ENCODE peak calls at places on chromosome 14, in nine cellular contexts. H is colonic mucosa, V is IMR-90, L is iPS DF 6.9, X is PC-3, A is cardiac muscle cell, G is neural progenitor cell, W is small intestine, I is transverse colon. S is an unnamed sample. For H3K36me3, the result is how much of the 10 kb centered on the place peaks cover.

GRCh38 chr14:73758392-73759182 is 44.4 kb upstream of the PNMA1 start:
- DNase-seq in A (peak), H (peak), I (peak), G (peak), L (peak), V (peak), X (peak), W (peak), S (peak)

GRCh38 chr14:94038921-94039629 is 12.9 kb downstream of the OTUB2 start:
- DNase-seq in H (no peak), I (no peak), G (no peak), L (no peak), A (no peak), W (no peak), V (no peak), X (no peak), S (no peak)

GRCh38 chr14:95699397-95699796 is 13.2 kb downstream of the TCL1B start:
- DNase-seq in I (no peak), A (no peak), G (no peak), W (no peak), H (no peak), L (no peak), V (no peak), X (no peak), S (no peak)

GRCh38 chr14:100192250-100192671 is 32.8 kb upstream of the DEGS2 start:
- DNase-seq in H (peak), L (no peak), G (no peak), W (no peak), A (no peak), I (peak), V (no peak), X (no peak), S (peak)

GRCh38 chr14:91956616-91957015 is 9.1 kb upstream of the FBLN5 start:
- DNase-seq in H (no peak), V (no peak), W (no peak), G (no peak), I (no peak), L (no peak), X (no peak), A (no peak), S (no peak)

GRCh38 chr14:32013083-32013482 is 64.0 kb upstream of the ARHGAP5 start:
- DNase-seq in X (no peak), W (no peak), A (peak), L (peak), I (no peak), V (no peak), G (peak), H (no peak), S (no peak)

GRCh38 chr14:31529053-31529452 is 32.2 kb upstream of the NUBPL start:
- DNase-seq in X (no peak), L (no peak), V (peak), W (no peak), G (no peak), A (no peak), I (no peak), H (no peak), S (no peak)

GRCh38 chr14:54085137-54085810 is 128.6 kb upstream of the BMP4 start:
- DNase-seq in G (no peak), H (no peak), I (no peak), A (no peak), L (no peak), V (peak), W (no peak), X (no peak), S (no peak)

GRCh38 chr14:82398313-82398712 is 864.7 kb upstream of the SEL1L start:
- DNase-seq in X (no peak), W (no peak), H (no peak), G (no peak), L (no peak), I (no peak), A (no peak), V (no peak), S (no peak)

GRCh38 chr14:61444215-61444768 is 122.9 kb downstream of the PRKCH start:
- DNase-seq in I (peak), V (no peak), H (peak), L (no peak), A (no peak), X (no peak), G (no peak), W (peak), S (no peak)

GRCh38 chr14:38124496-38124895 is 83.2 kb upstream of the SSTR1 start:
- DNase-seq in W (no peak), H (no peak), G (no peak), X (no peak), I (no peak), L (no peak), V (no peak), A (no peak), S (no peak)

GRCh38 chr14:38125484-38125912 is 82.2 kb upstream of the SSTR1 start:
- DNase-seq in X (no peak), L (no peak), H (no peak), I (no peak), W (peak), G (no peak), A (no peak), V (no peak), S (no peak)

GRCh38 chr14:38121280-38121679 is 86.4 kb upstream of the SSTR1 start:
- DNase-seq in I (no peak), G (no peak), H (no peak), L (no peak), V (no peak), A (no peak), W (no peak), X (no peak), S (no peak)

GRCh38 chr14:38120109-38120508 is 87.6 kb upstream of the SSTR1 start:
- DNase-seq in W (no peak), H (no peak), V (no peak), X (no peak), I (no peak), G (no peak), L (no peak), A (no peak), S (no peak)

DNA sequence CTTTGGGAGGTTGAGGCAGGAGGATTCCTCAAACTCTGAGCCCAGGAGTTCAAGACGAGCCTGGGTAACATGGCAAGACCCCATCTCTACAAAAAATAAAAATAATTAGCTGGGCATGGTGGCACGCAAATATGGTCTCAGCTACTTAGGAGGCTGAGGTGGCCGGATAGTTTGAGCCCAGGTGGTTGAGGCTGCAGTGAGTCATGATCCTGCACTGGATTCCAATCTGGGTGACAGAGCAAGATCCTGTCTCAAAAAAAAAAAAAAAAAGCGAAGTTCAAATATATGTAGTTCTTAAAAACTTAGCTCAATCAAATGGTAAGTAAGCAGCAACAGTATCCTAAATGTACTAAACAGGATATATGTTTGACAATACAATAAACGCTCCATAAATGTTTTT is 85.5 kb upstream of the SSTR1 start:
- DNase-seq in G (no peak), I (no peak), H (no peak), V (peak), W (no peak), X (peak), L (no peak), A (no peak), S (no peak)
- H3K36me3 ChIP-seq in G (under half), I (under half), H (under half), V (under half), W (under half), X (under half), L (under half), A (under half), S (under half)

GRCh38 chr14:102971836-102972606 is 49.6 kb downstream of the AMN start:
- DNase-seq in I (no peak), A (no peak), H (no peak), V (no peak), X (no peak), W (no peak), G (no peak), L (no peak), S (no peak)

GRCh38 chr14:102969901-102970300 is 47.4 kb downstream of the AMN start:
- DNase-seq in V (no peak), I (no peak), A (no peak), G (no peak), H (no peak), W (no peak), X (no peak), L (no peak), S (no peak)

GRCh38 chr14:102973706-102974280 is 51.3 kb downstream of the AMN start:
- DNase-seq in W (no peak), H (no peak), G (no peak), X (no peak), L (no peak), A (no peak), I (no peak), V (no peak), S (no peak)

GRCh38 chr14:102969060-102969791 is 46.8 kb downstream of the AMN start:
- DNase-seq in G (no peak), A (no peak), V (no peak), H (no peak), L (no peak), X (no peak), I (no peak), W (no peak), S (no peak)

GRCh38 chr14:102971314-102971713 is 48.9 kb downstream of the AMN start:
- DNase-seq in L (no peak), V (no peak), H (no peak), X (no peak), I (no peak), G (no peak), W (no peak), A (peak), S (no peak)
- H3K36me3 ChIP-seq in L (under half), V (half or more), H (under half), X (under half), I (half or more), G (under half), W (under half), A (half or more), S (half or more)

DNA sequence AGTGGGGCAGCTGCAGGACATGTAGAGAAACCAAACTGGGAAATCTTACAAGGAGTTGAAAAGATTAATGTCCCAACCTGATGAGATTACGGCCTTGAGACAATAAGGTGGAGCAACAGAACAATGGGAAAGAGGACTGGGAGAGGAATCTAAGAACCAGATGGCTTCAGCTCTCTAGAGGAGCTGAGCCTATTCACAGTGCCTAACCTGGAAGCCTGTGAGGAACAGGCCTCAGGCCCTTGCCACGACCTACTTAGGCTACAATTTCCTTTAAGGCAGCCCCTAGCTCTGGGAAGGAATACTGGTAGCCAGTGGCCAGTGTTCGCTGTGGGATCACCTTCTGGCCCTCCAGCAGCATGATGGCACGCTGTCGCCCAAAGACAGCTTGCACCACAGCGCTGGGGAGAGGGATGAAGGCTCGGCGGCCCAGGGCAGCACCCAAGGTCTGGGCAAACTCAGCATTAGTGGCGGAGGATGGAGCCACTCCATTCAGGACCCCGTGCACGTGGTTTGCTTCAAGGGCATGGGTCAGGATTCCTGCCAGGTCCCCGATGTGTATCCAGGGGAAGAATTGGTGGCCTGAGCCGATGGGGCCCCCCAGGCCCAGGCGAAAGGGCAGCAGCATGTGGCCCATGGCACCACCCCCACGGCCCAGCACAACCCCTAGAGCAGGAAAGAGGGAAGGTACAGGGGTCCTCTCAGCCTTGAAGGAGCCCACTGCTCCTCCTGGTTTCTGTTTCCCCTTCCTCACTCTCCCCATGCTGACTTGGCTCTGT is 2.6 kb downstream of the SDR39U1 start:
- DNase-seq in A (no peak), W (no peak), H (no peak), V (no peak), I (no peak), X (no peak), L (no peak), G (no peak), S (no peak)
- H3K36me3 ChIP-seq in A (under half), W (under half), H (under half), V (under half), I (under half), X (under half), L (under half), G (under half), S (half or more)

GRCh38 chr14:64738306-64738879 is 34.2 kb downstream of the PLEKHG3 start:
- DNase-seq in H (no peak), L (no peak), A (no peak), V (no peak), X (no peak), W (no peak), G (no peak), I (no peak), S (no peak)
- H3K36me3 ChIP-seq in H (under half), L (under half), A (under half), V (under half), X (half or more), W (under half), G (under half), I (under half), S (half or more)

GRCh38 chr14:105450864-105451720 is 23.5 kb upstream of the CRIP2 start:
- DNase-seq in A (no peak), H (no peak), L (no peak), X (no peak), W (no peak), V (no peak), I (no peak), G (no peak), S (no peak)
- H3K36me3 ChIP-seq in A (under half), H (under half), L (half or more), X (under half), W (under half), V (half or more), I (under half), G (under half), S (half or more)

DNA sequence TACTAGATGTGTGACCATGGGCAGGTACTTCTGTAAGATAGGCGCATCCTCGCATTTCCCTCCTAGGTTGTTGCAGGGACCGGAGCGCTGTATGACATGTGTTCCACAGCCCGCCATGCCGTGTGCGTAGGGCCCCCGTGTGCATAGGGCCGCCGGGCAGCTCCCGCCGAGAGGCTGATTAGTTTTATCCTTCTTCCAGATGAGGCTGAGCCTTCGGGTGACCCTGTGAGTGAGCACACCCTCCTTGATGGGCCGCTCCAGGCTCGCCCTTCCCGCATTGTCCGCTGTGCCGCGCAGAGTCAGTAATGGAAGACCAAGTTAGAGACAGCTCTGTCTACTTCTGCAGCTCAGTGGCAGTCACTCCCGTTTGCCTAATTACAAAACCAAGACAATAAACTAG is 72.9 kb upstream of the DYNC1H1 start:
- DNase-seq in L (no peak), H (peak), I (peak), X (no peak), G (no peak), A (no peak), W (no peak), V (no peak), S (no peak)
- H3K36me3 ChIP-seq in L (under half), H (under half), I (under half), X (under half), G (under half), A (under half), W (under half), V (half or more), S (half or more)

GRCh38 chr14:102949062-102949800 is 26.8 kb downstream of the AMN start:
- DNase-seq in G (no peak), I (peak), L (no peak), A (no peak), W (no peak), H (no peak), X (peak), V (peak), S (no peak)

GRCh38 chr14:102945346-102946130 is 23.1 kb downstream of the AMN start:
- DNase-seq in V (peak), G (no peak), W (no peak), X (no peak), I (no peak), H (no peak), A (no peak), L (no peak), S (no peak)

GRCh38 chr14:102948698-102949061 is 26.2 kb downstream of the AMN start:
- DNase-seq in I (no peak), A (no peak), H (no peak), G (no peak), L (no peak), X (no peak), V (no peak), W (no peak), S (no peak)

GRCh38 chr14:102949801-102950451 is 27.5 kb downstream of the AMN start:
- DNase-seq in X (peak), I (no peak), L (no peak), H (no peak), A (no peak), G (no peak), V (peak), W (no peak), S (peak)

GRCh38 chr14:102947321-102948103 is 25.0 kb downstream of the AMN start:
- DNase-seq in A (no peak), W (peak), X (no peak), I (no peak), L (no peak), G (no peak), V (no peak), H (no peak), S (no peak)
- H3K36me3 ChIP-seq in A (under half), W (under half), X (under half), I (half or more), L (under half), G (under half), V (half or more), H (under half), S (half or more)

GRCh38 chr14:70594461-70594860 is 6.0 kb downstream of the MED6 start:
- DNase-seq in W (no peak), L (no peak), A (no peak), H (no peak), G (no peak), I (no peak), X (no peak), V (no peak), S (no peak)
- H3K36me3 ChIP-seq in W (under half), L (under half), A (under half), H (under half), G (under half), I (under half), X (half or more), V (under half), S (half or more)

S was measured in left ventricle myocardium inferior.